ENCODE peak calls at places on chromosomes 4 and X, in six cellular contexts. G is stimulated activated CD8-positive, alpha-beta memory T cell treated with anti-CD3 and anti-CD28 coated beads, Interleukin-4, amount 100 ng/mL, for 4 hours; Y is fibroblast of the aortic adventitia; W is sciatic nerve; E is endodermal cell; U is A549. I is an unnamed sample.

GRCh38 chr4:14856076-14856926 is 146.0 kb upstream of the CPEB2 start:
- DNase-seq in E (peak), W (peak), U (peak), G (no peak), Y (peak), I (peak)

GRCh38 chr4:3518941-3519340 is 13.3 kb downstream of the LRPAP1 start:
- DNase-seq in E (no peak), U (no peak), Y (no peak), G (no peak), W (no peak), I (no peak)

GRCh38 chr4:101074326-101074725 is 273.0 kb downstream of the PPP3CA start:
- DNase-seq in W (no peak), U (no peak), G (no peak), E (no peak), Y (no peak), I (no peak)

GRCh38 chr4:178142724-178143123 is 700.5 kb upstream of the AGA start:
- DNase-seq in W (no peak), Y (no peak), U (no peak), G (no peak), E (no peak), I (no peak)

GRCh38 chr4:108142870-108143269 is 25.9 kb downstream of the LEF1 start:
- DNase-seq in U (no peak), G (no peak), Y (no peak), E (no peak), W (no peak), I (no peak)

GRCh38 chr4:16289872-16290554 is 63.7 kb upstream of the TAPT1 start:
- DNase-seq in Y (peak), W (no peak), U (peak), G (no peak), E (no peak), I (no peak)

GRCh38 chr4:40316333-40316781 is 18.8 kb upstream of the CHRNA9 start:
- DNase-seq in W (no peak), E (no peak), U (peak), G (no peak), Y (peak), I (peak)

GRCh38 chrX:34918856-34919255 is 23.7 kb upstream of the FAM47B start:
- DNase-seq in W (no peak), E (peak), Y (peak), G (no peak), U (peak), I (no peak)

GRCh38 chr4:46392421-46392820 is 2.5 kb upstream of the GABRA2 start:
- DNase-seq in W (no peak), U (no peak), G (no peak), E (no peak), Y (no peak), I (no peak)

GRCh38 chrX:13816899-13817298 is at the start of gene GPM6B:
- DNase-seq in W (no peak), E (no peak), Y (no peak), G (no peak), U (no peak), I (no peak)

GRCh38 chr4:134465417-134465816 is 263.8 kb upstream of the PABPC4L start:
- DNase-seq in Y (no peak), W (no peak), U (no peak), G (no peak), E (peak), I (no peak)

GRCh38 chr4:6333301-6334202 is 63.9 kb downstream of the WFS1 start:
- DNase-seq in W (no peak), Y (peak), U (peak), E (peak), G (no peak), I (peak)

GRCh38 chr4:61003301-61003700 is 196.8 kb upstream of the ADGRL3 start:
- DNase-seq in G (no peak), W (no peak), E (no peak), Y (no peak), U (no peak), I (no peak)

GRCh38 chrX:129701624-129702069 is 37.1 kb upstream of the XPNPEP2 start:
- DNase-seq in Y (peak), E (no peak), G (no peak), U (no peak), W (peak), I (peak)

GRCh38 chrX:41085105-41085882 is at the start of gene USP9X:
- DNase-seq in Y (peak), G (peak), U (peak), W (peak), E (peak), I (peak)

GRCh38 chrX:20515841-20516461 is 249.2 kb upstream of the RPS6KA3 start:
- DNase-seq in E (no peak), G (no peak), Y (peak), U (peak), W (no peak), I (peak)

GRCh38 chr4:153643406-153644016 is 40.6 kb upstream of the TLR2 start:
- DNase-seq in E (no peak), W (no peak), Y (peak), U (peak), G (no peak), I (no peak)